ENCODE peak calls at places on chromosomes 13 and 19, in seven cellular contexts. K, Y, Q, T, I, F and O are unnamed samples.

GRCh38 chr13:75486654-75487053 is 4.7 kb upstream of the TBC1D4 start:
- DNase-seq in K (no peak), Y (no peak), Q (no peak), T (no peak), I (no peak), F (no peak), O (no peak)

GRCh38 chr13:110957931-110958330 is 43.1 kb upstream of the ANKRD10 start:
- DNase-seq in K (no peak), Y (no peak), Q (no peak), T (no peak), I (no peak), F (no peak), O (no peak)

GRCh38 chr19:16825312-16826168 is 3.7 kb upstream of the SIN3B start:
- DNase-seq in K (no peak), Y (peak; percentile 53), Q (no peak), T (no peak), I (no peak), F (peak; percentile 71), O (no peak)

GRCh38 chr19:29798783-29799182 is 13.0 kb upstream of the CCNE1 start:
- DNase-seq in K (no peak), Y (peak; percentile 42), Q (no peak), T (no peak), I (no peak), F (peak; percentile 17), O (no peak)

GRCh38 chr19:55647732-55648656 is at the start of gene CCDC106:
- DNase-seq in K (peak; percentile 28), Y (peak; percentile 71), Q (peak; percentile 78), T (no peak), I (no peak), F (peak; percentile 76), O (no peak)

GRCh38 chr19:29807178-29807577 is 4.6 kb upstream of the CCNE1 start:
- DNase-seq in K (no peak), Y (no peak), Q (no peak), T (no peak), I (no peak), F (no peak), O (no peak)

GRCh38 chr19:6686628-6686975 is 16.6 kb upstream of the TNFSF14 start:
- DNase-seq in K (no peak), Y (no peak), Q (no peak), T (no peak), I (no peak), F (no peak), O (no peak)

GRCh38 chr13:80437212-80437611 is 96.3 kb upstream of the SPRY2 start:
- DNase-seq in K (no peak), Y (no peak), Q (no peak), T (no peak), I (no peak), F (no peak), O (no peak)

GRCh38 chr19:33505168-33505567 is 16.4 kb downstream of the PEPD start:
- DNase-seq in K (no peak), Y (no peak), Q (no peak), T (no peak), I (no peak), F (no peak), O (no peak)

GRCh38 chr13:98606296-98606695 is 29.4 kb upstream of the STK24 start:
- DNase-seq in K (no peak), Y (no peak), Q (no peak), T (no peak), I (no peak), F (no peak), O (no peak)

GRCh38 chr19:42468273-42468796 is 25.6 kb upstream of the CXCL17 start:
- DNase-seq in K (no peak), Y (peak; percentile 79), Q (no peak), T (peak; percentile 78), I (no peak), F (peak; percentile 67), O (no peak)

GRCh38 chr19:42253245-42254082 is 1.5 kb downstream of the ERF start:
- DNase-seq in K (no peak), Y (peak; percentile 68), Q (peak; percentile 74), T (no peak), I (peak; percentile 47), F (peak; percentile 48), O (no peak)

GRCh38 chr19:30406220-30406944 is 34.2 kb downstream of the ZNF536 start:
- DNase-seq in K (no peak), Y (no peak), Q (no peak), T (no peak), I (no peak), F (no peak), O (no peak)

GRCh38 chr13:87536499-87536898 is 134.7 kb upstream of the SLITRK5 start:
- DNase-seq in K (no peak), Y (no peak), Q (no peak), T (no peak), I (no peak), F (no peak), O (no peak)

GRCh38 chr13:30711375-30711774 is 24.0 kb upstream of the ALOX5AP start:
- DNase-seq in K (no peak), Y (peak; percentile 55), Q (no peak), T (no peak), I (no peak), F (peak; percentile 77), O (no peak)

GRCh38 chr19:10835089-10835753 is 791 bp downstream of the TMED1 start:
- DNase-seq in K (no peak), Y (peak; percentile 34), Q (no peak), T (no peak), I (no peak), F (no peak), O (no peak)

GRCh38 chr13:19182536-19182935 is 912 bp upstream of the TUBA3C start:
- DNase-seq in K (no peak), Y (no peak), Q (no peak), T (no peak), I (no peak), F (no peak), O (no peak)

GRCh38 chr19:18519962-18520847 is 1.7 kb downstream of the ELL start:
- DNase-seq in K (peak; percentile 46), Y (peak; percentile 88), Q (peak; percentile 74), T (peak; percentile 68), I (no peak), F (peak; percentile 83), O (no peak)

GRCh38 chr19:2631213-2631821 is 71.2 kb downstream of the GNG7 start:
- DNase-seq in K (no peak), Y (peak; percentile 47), Q (no peak), T (no peak), I (no peak), F (peak; percentile 42), O (no peak)

GRCh38 chr13:61358599-61358998 is 57.0 kb downstream of the PCDH20 start:
- DNase-seq in K (no peak), Y (no peak), Q (no peak), T (no peak), I (no peak), F (no peak), O (no peak)

GRCh38 chr19:45164577-45165335 is 4.0 kb upstream of the NKPD1 start:
- DNase-seq in K (peak; percentile 65), Y (peak; percentile 64), Q (no peak), T (no peak), I (peak; percentile 11), F (peak; percentile 81), O (no peak)

GRCh38 chr19:17616961-17617806 is 61.7 kb downstream of the COLGALT1 start:
- DNase-seq in K (no peak), Y (peak; percentile 39), Q (no peak), T (no peak), I (no peak), F (peak; percentile 10), O (no peak)

GRCh38 chr19:30638889-30639288 is 266.7 kb downstream of the ZNF536 start:
- DNase-seq in K (no peak), Y (no peak), Q (no peak), T (no peak), I (no peak), F (no peak), O (no peak)

GRCh38 chr19:12230751-12231733 is 63.6 kb downstream of the ZNF44 start:
- DNase-seq in K (no peak), Y (no peak), Q (no peak), T (no peak), I (no peak), F (no peak), O (no peak)

GRCh38 chr13:47251771-47252170 is 354.9 kb upstream of the HTR2A start:
- DNase-seq in K (no peak), Y (no peak), Q (no peak), T (no peak), I (no peak), F (no peak), O (no peak)

GRCh38 chr19:8363803-8364771 is at the start of gene ANGPTL4:
- DNase-seq in K (peak; percentile 53), Y (peak; percentile 86), Q (peak; percentile 55), T (peak; percentile 18), I (no peak), F (peak; percentile 88), O (no peak)

GRCh38 chr13:26629260-26629659 is 71.8 kb downstream of the WASF3 start:
- DNase-seq in K (no peak), Y (peak; percentile 38), Q (no peak), T (no peak), I (no peak), F (peak; percentile 17), O (no peak)

GRCh38 chr13:34618654-34619053 is 323.4 kb upstream of the NBEA start:
- DNase-seq in K (no peak), Y (no peak), Q (no peak), T (no peak), I (no peak), F (no peak), O (no peak)

GRCh38 chr19:4852484-4852883 is 15.0 kb downstream of the PLIN3 start:
- DNase-seq in K (no peak), Y (no peak), Q (no peak), T (no peak), I (no peak), F (no peak), O (no peak)

GRCh38 chr13:112441226-112441625 is 65.1 kb downstream of the SPACA7 start:
- DNase-seq in K (no peak), Y (no peak), Q (peak; percentile 42), T (no peak), I (no peak), F (no peak), O (no peak)

GRCh38 chr13:51015973-51016372 is 95.1 kb downstream of the C13orf42 start:
- DNase-seq in K (no peak), Y (no peak), Q (no peak), T (no peak), I (no peak), F (no peak), O (no peak)

GRCh38 chr19:49362048-49362925 is at the start of gene TEAD2:
- DNase-seq in K (no peak), Y (peak; percentile 64), Q (no peak), T (no peak), I (no peak), F (peak; percentile 50), O (no peak)

GRCh38 chr13:101623469-101624209 is 171.2 kb downstream of the ITGBL1 start:
- DNase-seq in K (no peak), Y (peak; percentile 74), Q (no peak), T (no peak), I (no peak), F (no peak), O (no peak)

GRCh38 chr13:96967248-96967745 is 27.0 kb downstream of the OXGR1 start:
- DNase-seq in K (no peak), Y (peak; percentile 52), Q (no peak), T (no peak), I (no peak), F (peak; percentile 6), O (no peak)

GRCh38 chr13:20231839-20232555 is at the start of gene GJB6:
- DNase-seq in K (no peak), Y (no peak), Q (peak; percentile 55), T (no peak), I (peak; percentile 11), F (no peak), O (no peak)

GRCh38 chr19:37979547-37980082 is 72.6 kb downstream of the SIPA1L3 start:
- DNase-seq in K (no peak), Y (no peak), Q (no peak), T (no peak), I (no peak), F (no peak), O (no peak)